ENCODE peak calls at places on chromosomes 3 and 15, in six cellular contexts. P, D, J, S, E and M are unnamed samples.

GRCh38 chr15:84793431-84793830 is 23.7 kb upstream of the ALPK3 start:
- DNase-seq in D (no peak), E (no peak), P (no peak), J (no peak), S (no peak), M (no peak)

GRCh38 chr3:98969295-98969694 is 67.8 kb upstream of the DCBLD2 start:
- DNase-seq in J (no peak), S (no peak), P (no peak), E (no peak), D (no peak), M (no peak)

GRCh38 chr3:177833392-177833791 is 636.1 kb upstream of the TBL1XR1 start:
- DNase-seq in P (no peak), S (no peak), J (no peak), D (no peak), E (no peak), M (no peak)

GRCh38 chr3:85475346-85475745 is 516.6 kb downstream of the CADM2 start:
- DNase-seq in J (no peak), E (no peak), D (no peak), S (no peak), P (no peak), M (no peak)

GRCh38 chr15:101266034-101266433 is 11.3 kb downstream of the SELENOS start:
- DNase-seq in S (no peak), D (no peak), J (peak), E (no peak), P (no peak), M (no peak)

GRCh38 chr3:155995525-155996370 is 124.6 kb upstream of the KCNAB1 start:
- DNase-seq in D (no peak), S (no peak), J (peak), P (no peak), E (no peak), M (no peak)

GRCh38 chr3:96449803-96450202 is 364.6 kb upstream of the EPHA6 start:
- DNase-seq in D (no peak), J (no peak), P (no peak), E (no peak), S (no peak), M (no peak)

GRCh38 chr3:127349501-127350171 is 61.8 kb upstream of the PRR20G start:
- DNase-seq in D (no peak), J (no peak), S (no peak), P (no peak), E (no peak), M (no peak)

GRCh38 chr15:95495033-95495541 is 835.4 kb upstream of the NR2F2 start:
- DNase-seq in S (no peak), P (no peak), E (no peak), J (no peak), D (no peak), M (no peak)

GRCh38 chr15:29433507-29433906 is 163.9 kb upstream of the NSMCE3 start:
- DNase-seq in J (no peak), P (no peak), S (no peak), E (no peak), D (no peak), M (no peak)

GRCh38 chr3:66353039-66353438 is 132.2 kb downstream of the SLC25A26 start:
- DNase-seq in P (no peak), D (no peak), J (no peak), S (no peak), E (no peak), M (no peak)

GRCh38 chr3:110234831-110235230 is 836.8 kb upstream of the NECTIN3 start:
- DNase-seq in S (no peak), J (no peak), D (no peak), P (no peak), E (no peak), M (no peak)